ENCODE peak calls at places on chromosomes 12 and 14, in eight cellular contexts. W is activated naive CD4-positive, alpha-beta T cell treated with anti-CD3 and anti-CD28 coated beads, Interleukin-2, amount 50 U/mL, for 16 hours; F is EL; V is amygdala; O is Calu3; E is H7; R is omental fat pad; M is T-cell. Y is an unnamed sample.

GRCh38 chr12:30296486-30296885 is 399.2 kb downstream of the IPO8 start:
- DNase-seq in E (no peak), R (no peak), V (no peak), M (no peak), O (no peak), W (no peak), F (no peak), Y (no peak)

GRCh38 chr14:68506021-68506644 is 286.7 kb downstream of the ZFP36L1 start:
- DNase-seq in W (no peak), F (peak), E (no peak), R (no peak), O (no peak), M (no peak), V (no peak), Y (no peak)

GRCh38 chr12:77433799-77434198 is 368.4 kb upstream of the E2F7 start:
- DNase-seq in E (no peak), V (no peak), R (no peak), W (no peak), O (no peak), M (no peak), F (peak), Y (no peak)

GRCh38 chr14:68621400-68622365 is 171.2 kb downstream of the ZFP36L1 start:
- DNase-seq in R (no peak), E (peak), O (no peak), F (no peak), W (no peak), V (no peak), M (no peak), Y (peak)

GRCh38 chr12:2936301-2936700 is 22.9 kb upstream of the TEAD4 start:
- DNase-seq in E (no peak), F (no peak), O (no peak), M (no peak), W (no peak), V (no peak), R (no peak), Y (no peak)

GRCh38 chr12:116434155-116435065 is 124.8 kb upstream of the MAP1LC3B2 start:
- DNase-seq in M (no peak), R (peak), W (no peak), V (no peak), O (peak), F (peak), E (peak), Y (no peak)

GRCh38 chr12:12531194-12531593 is 31.5 kb downstream of the DUSP16 start:
- DNase-seq in F (no peak), O (no peak), E (no peak), W (no peak), R (no peak), M (no peak), V (no peak), Y (no peak)

GRCh38 chr12:100789975-100790374 is 4.6 kb upstream of the ANO4 start:
- DNase-seq in R (no peak), M (no peak), W (no peak), O (no peak), V (no peak), E (no peak), F (no peak), Y (no peak)

GRCh38 chr12:57604454-57605307 is at the start of gene DTX3:
- DNase-seq in V (peak), E (peak), W (peak), F (peak), M (no peak), O (peak), R (no peak), Y (peak)

GRCh38 chr12:131085125-131085815 is 131.6 kb downstream of the ADGRD1 start:
- DNase-seq in F (no peak), R (no peak), O (peak), E (peak), W (no peak), V (no peak), M (no peak), Y (peak)

GRCh38 chr12:46657416-46658411 is 168.1 kb downstream of the SLC38A4 start:
- DNase-seq in W (no peak), R (no peak), M (no peak), E (no peak), F (peak), O (no peak), V (no peak), Y (no peak)

GRCh38 chr14:33679461-33680225 is 271.2 kb downstream of the EGLN3 start:
- DNase-seq in E (no peak), V (no peak), F (peak), W (no peak), O (no peak), M (no peak), R (no peak), Y (no peak)

GRCh38 chr14:95490727-95491451 is 25.6 kb downstream of the SYNE3 start:
- DNase-seq in W (no peak), E (no peak), V (no peak), M (no peak), R (no peak), F (no peak), O (no peak), Y (no peak)

GRCh38 chr12:58873496-58873895 is 46.8 kb downstream of the LRIG3 start:
- DNase-seq in R (no peak), O (no peak), E (no peak), W (no peak), F (no peak), M (no peak), V (no peak), Y (no peak)

GRCh38 chr12:92735131-92735721 is 32.4 kb downstream of the PLEKHG7 start:
- DNase-seq in V (no peak), M (no peak), O (peak), E (no peak), F (peak), W (no peak), R (no peak), Y (no peak)

GRCh38 chr12:58712981-58713380 is 207.3 kb downstream of the LRIG3 start:
- DNase-seq in R (no peak), W (no peak), E (no peak), V (no peak), O (no peak), M (no peak), F (no peak), Y (no peak)

GRCh38 chr12:9761407-9761736 is 671 bp upstream of the CD69 start:
- DNase-seq in E (no peak), V (no peak), W (no peak), O (no peak), M (peak), F (no peak), R (no peak), Y (no peak)

GRCh38 chr12:132014092-132014914 is 64.6 kb downstream of the EP400 start:
- DNase-seq in W (no peak), M (no peak), O (no peak), F (peak), R (no peak), V (no peak), E (peak), Y (peak)

GRCh38 chr12:106902053-106902452 is 53.7 kb upstream of the TMEM263 start:
- DNase-seq in M (no peak), O (no peak), W (no peak), R (no peak), V (no peak), F (no peak), E (no peak), Y (no peak)

GRCh38 chr14:34710744-34711143 is 3.6 kb downstream of the CFL2 start:
- DNase-seq in E (no peak), O (no peak), M (no peak), R (no peak), V (no peak), W (no peak), F (peak), Y (no peak)

GRCh38 chr14:94062344-94062904 is 18.6 kb downstream of the DDX24 start:
- DNase-seq in O (no peak), F (peak), M (no peak), E (no peak), V (no peak), R (no peak), W (no peak), Y (no peak)

GRCh38 chr12:107570721-107571120 is 114.9 kb upstream of the PWP1 start:
- DNase-seq in O (no peak), F (no peak), W (no peak), M (no peak), R (no peak), V (no peak), E (no peak), Y (no peak)

GRCh38 chr14:74135386-74135785 is 50.6 kb downstream of the LIN52 start:
- DNase-seq in O (no peak), W (no peak), R (no peak), E (no peak), V (no peak), M (no peak), F (peak), Y (no peak)

GRCh38 chr12:56086608-56087007 is 6.6 kb downstream of the ERBB3 start:
- DNase-seq in M (no peak), F (no peak), V (no peak), R (no peak), E (peak), W (no peak), O (no peak), Y (no peak)

GRCh38 chr12:5912437-5913334 is 32.4 kb downstream of the ANO2 start:
- DNase-seq in W (no peak), E (peak), M (no peak), F (peak), O (no peak), V (no peak), R (no peak), Y (no peak)